ENCODE peak calls at places on chromosomes 3 and 15, in seven cellular contexts. U, H, N, A, W, L and F are unnamed samples.

GRCh38 chr15:100307241-100307855 is 34.4 kb downstream of the ADAMTS17 start:
- DNase-seq in N (no peak), H (no peak), A (no peak), W (no peak), L (no peak), U (no peak), F (no peak)

GRCh38 chr3:112170046-112170445 is 37.0 kb upstream of the GCSAM start:
- DNase-seq in H (no peak), N (no peak), W (no peak), A (no peak), L (no peak), U (no peak), F (no peak)

GRCh38 chr3:123432832-123433523 is 15.9 kb downstream of the ADCY5 start:
- DNase-seq in W (no peak), H (no peak), U (no peak), N (no peak), L (no peak), A (no peak), F (no peak)

GRCh38 chr15:64067564-64068030 is 21.3 kb upstream of the DAPK2 start:
- DNase-seq in N (peak; percentile 66), W (peak; percentile 19), L (peak; percentile 71), H (no peak), U (no peak), A (peak; percentile 89), F (peak; percentile 63)

GRCh38 chr3:41267975-41268640 is 68.8 kb downstream of the CTNNB1 start:
- DNase-seq in L (no peak), N (peak; percentile 89), A (no peak), H (no peak), W (no peak), U (peak; percentile 84), F (no peak)

GRCh38 chr3:154758109-154758868 is 321.8 kb upstream of the MME start:
- DNase-seq in A (peak; percentile 25), N (peak; percentile 47), L (no peak), W (no peak), U (no peak), H (no peak), F (no peak)

GRCh38 chr3:33152363-33153360 is 38.8 kb downstream of the CRTAP start:
- DNase-seq in U (no peak), L (no peak), H (no peak), W (no peak), N (no peak), A (no peak), F (no peak)

GRCh38 chr3:39295184-39295775 is 15.4 kb upstream of the CX3CR1 start:
- DNase-seq in U (no peak), H (no peak), L (no peak), A (no peak), W (no peak), N (no peak), F (no peak)

GRCh38 chr3:32613183-32613582 is 42.5 kb upstream of the DYNC1LI1 start:
- DNase-seq in U (no peak), W (no peak), H (no peak), L (no peak), N (no peak), A (no peak), F (no peak)

GRCh38 chr15:79034284-79034683 is 56.3 kb downstream of the RASGRF1 start:
- DNase-seq in L (no peak), N (no peak), H (no peak), A (no peak), W (no peak), U (no peak), F (no peak)

GRCh38 chr3:146156060-146156459 is 4.9 kb downstream of the PLOD2 start:
- DNase-seq in A (no peak), W (no peak), L (no peak), N (no peak), U (no peak), H (no peak), F (no peak)

GRCh38 chr3:53175613-53176537 is 14.9 kb downstream of the PRKCD start:
- DNase-seq in A (no peak), L (no peak), H (no peak), U (no peak), N (no peak), W (no peak), F (no peak)

GRCh38 chr3:79187441-79187840 is 580.4 kb downstream of the ROBO1 start:
- DNase-seq in N (no peak), A (no peak), U (no peak), W (no peak), H (no peak), L (no peak), F (no peak)

GRCh38 chr3:156865732-156866131 is 39.6 kb downstream of the LEKR1 start:
- DNase-seq in L (no peak), U (no peak), H (no peak), N (peak; percentile 19), W (no peak), A (no peak), F (no peak)
- TF ChIP-seq CTCF in L (no peak), U (peak; percentile 32), H (no peak), N (no peak), W (peak; percentile 14), A (peak; percentile 24), F (no peak)

DNA sequence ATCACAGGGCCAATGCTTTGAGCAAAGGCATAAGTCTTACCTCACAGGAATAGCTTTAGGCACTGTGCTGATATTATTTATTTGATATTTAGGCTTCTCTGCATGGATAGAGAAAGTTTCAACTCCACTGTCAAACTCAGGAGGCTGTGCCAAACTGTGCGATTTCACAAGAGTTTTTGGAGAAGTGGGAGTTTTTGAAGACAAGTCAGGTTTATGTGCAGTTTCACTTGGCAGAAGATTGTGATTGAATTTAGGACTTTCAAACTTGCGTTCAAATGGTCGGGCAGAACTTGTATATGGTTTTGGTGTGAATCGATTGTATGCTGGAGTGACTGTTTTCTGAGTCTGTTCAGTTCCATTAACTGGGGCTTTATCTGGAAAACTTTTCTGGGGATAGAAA is 113.7 kb downstream of the TJP1 start:
- DNase-seq in N (peak; percentile 33), W (no peak), A (no peak), L (no peak), U (no peak), H (no peak), F (no peak)
- H3K36me3 ChIP-seq in N (peaks cover 88% of the 10 kb centered on the region), W (peaks cover 100% of the 10 kb centered on the region), A (peaks cover 34% of the 10 kb centered on the region), L (no peaks in the 10 kb centered on the region), U (peaks cover 99% of the 10 kb centered on the region), H (peaks cover 95% of the 10 kb centered on the region), F (no peaks in the 10 kb centered on the region)

DNA sequence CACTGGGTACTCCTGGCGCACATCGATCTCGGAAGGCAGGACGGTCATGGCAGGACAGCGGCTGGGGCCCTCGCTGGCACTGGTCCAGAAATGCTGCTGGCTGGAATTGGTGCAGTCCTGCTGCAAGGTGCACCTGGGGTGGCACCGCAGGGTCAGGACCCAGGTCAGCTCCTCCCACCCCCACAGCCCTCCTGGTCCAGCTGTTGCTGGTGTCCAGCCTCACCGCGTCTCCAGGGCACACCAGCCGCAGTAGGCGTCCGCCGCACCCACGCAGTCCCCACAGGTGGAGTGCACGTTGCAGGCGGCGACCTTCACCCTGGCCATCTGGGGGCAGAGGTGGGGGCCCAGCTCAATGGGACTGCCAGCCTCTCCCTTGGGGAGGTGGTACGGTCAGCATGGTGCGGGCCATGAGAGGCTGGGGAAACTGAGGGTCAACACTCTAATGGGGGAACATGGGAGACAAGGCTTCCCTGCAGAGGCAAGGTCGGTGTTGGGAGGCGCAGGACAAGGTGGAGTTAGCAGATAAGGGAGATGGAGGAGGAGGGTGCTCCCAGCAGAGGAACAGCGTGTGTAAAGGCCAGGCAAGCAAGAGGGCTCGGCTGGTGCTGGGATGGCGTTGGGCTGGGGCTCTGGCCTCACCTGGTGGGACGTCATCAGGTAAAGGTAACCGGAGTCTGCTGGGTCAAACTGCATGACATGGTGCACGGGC is 20.4 kb downstream of the PLXND1 start:
- DNase-seq in N (no peak), W (no peak), H (no peak), U (no peak), A (no peak), L (no peak), F (no peak)
- H3K4me1 ChIP-seq in N (no peaks in the 10 kb centered on the region), W (peaks cover 46% of the 10 kb centered on the region), H (peaks cover 46% of the 10 kb centered on the region), U (peaks cover 7% of the 10 kb centered on the region), A (peaks cover 12% of the 10 kb centered on the region), L (peaks cover 21% of the 10 kb centered on the region), F (no peaks in the 10 kb centered on the region)

DNA sequence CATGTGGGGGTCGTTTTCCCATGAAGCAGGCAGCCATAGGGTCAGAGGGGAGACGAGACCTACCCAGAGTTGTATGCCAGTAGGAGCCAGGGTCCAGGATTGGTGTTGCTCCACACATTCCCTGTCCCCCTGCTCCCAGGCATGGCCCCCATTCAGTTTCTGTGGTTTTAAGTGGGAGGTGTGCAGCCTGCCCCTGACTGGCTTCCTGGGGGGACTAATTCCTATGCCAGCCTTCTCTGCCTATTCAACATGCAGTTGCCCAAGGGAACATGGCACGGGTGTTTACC is 126.3 kb downstream of the EEFSEC start:
- DNase-seq in U (no peak), W (no peak), N (no peak), H (no peak), A (no peak), L (no peak), F (no peak)
- TF ChIP-seq CTCF in U (no peak), W (no peak), N (no peak), H (no peak), A (no peak), L (no peak), F (no peak)

DNA sequence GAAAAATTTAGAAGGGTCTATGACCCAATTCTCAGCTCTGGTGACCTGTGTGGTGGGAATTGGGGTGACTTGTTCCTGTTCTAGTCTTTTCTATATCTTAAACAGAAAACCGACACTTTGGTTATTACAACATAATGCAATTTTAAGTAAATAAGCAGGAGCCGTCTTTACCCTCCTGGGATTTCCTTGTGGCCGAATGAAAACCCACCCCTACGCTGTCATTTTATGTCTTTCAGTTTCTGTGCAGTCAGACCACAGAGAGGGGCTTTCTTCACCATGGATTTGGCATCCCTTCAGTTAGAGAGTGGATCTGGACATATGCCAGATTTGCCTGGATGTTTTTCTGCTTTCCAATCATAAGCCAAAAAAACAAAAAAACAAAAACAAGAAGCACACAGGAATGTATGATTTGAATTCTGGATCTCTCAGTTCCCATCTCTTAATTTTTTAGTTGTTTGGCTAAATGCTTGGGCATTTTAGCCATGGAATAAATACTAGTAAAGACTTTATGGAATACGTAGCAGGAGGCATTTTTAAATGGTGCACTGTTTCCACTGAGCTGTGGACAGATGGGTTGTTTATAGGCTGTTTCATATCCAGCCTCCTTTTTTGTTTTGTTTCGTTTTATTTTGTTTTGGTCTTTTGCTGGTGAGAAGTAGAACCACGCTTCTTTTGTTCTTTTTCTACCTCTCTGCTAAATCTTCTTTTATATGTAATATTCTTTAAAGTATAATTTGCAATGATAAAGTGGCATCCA is 272.9 kb downstream of the FEZF2 start:
- DNase-seq in N (peak; percentile 43), W (no peak), U (no peak), H (no peak), L (no peak), A (no peak), F (no peak)
- H3K36me3 ChIP-seq in N (no peaks in the 10 kb centered on the region), W (no peaks in the 10 kb centered on the region), U (no peaks in the 10 kb centered on the region), H (no peaks in the 10 kb centered on the region), L (no peaks in the 10 kb centered on the region), A (no peaks in the 10 kb centered on the region), F (no peaks in the 10 kb centered on the region)

DNA sequence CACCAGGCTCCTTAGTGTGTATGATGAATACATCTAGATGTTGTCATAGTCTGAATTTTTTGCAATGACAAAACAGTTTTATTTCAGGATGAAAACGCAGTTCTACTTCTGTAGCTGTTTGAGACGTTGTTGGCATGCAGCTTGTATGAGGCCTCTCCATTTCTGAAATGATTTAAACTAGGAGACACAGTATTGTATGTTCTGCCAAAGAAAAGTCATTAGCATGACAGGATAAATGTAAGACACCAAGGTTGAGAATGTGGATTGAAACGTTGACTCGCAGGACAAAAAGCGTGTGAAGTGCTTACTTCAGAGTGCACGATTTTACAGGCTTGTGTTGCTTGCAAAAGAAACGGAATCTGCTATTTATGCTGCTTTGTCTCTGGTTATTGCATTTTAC is 35.3 kb downstream of the ABHD17C start:
- DNase-seq in N (no peak), W (no peak), A (no peak), U (no peak), H (no peak), L (no peak), F (no peak)
- H3K4me1 ChIP-seq in N (peaks cover 9% of the 10 kb centered on the region), W (peaks cover 25% of the 10 kb centered on the region), A (no peaks in the 10 kb centered on the region), U (no peaks in the 10 kb centered on the region), H (peaks cover 12% of the 10 kb centered on the region), L (no peaks in the 10 kb centered on the region), F (no peaks in the 10 kb centered on the region)

GRCh38 chr3:1348547-1348946 is 255.7 kb downstream of the CNTN6 start:
- DNase-seq in N (no peak), L (no peak), W (no peak), H (no peak), A (peak; percentile 47), U (no peak), F (no peak)
- TF ChIP-seq CTCF in N (no peak), L (no peak), W (no peak), H (no peak), A (peak; percentile 56), U (peak; percentile 24), F (no peak)